ENCODE peak calls at places on chromosome 4, in five cellular contexts. A is Peyer's patch, F is H1, M is GM12865, I is heart right ventricle. K is an unnamed sample.

GRCh38 chr4:119656986-119657635 is 28.5 kb upstream of the PDE5A start:
- DNase-seq in M (no peak), F (no peak), I (no peak), A (no peak), K (no peak)

GRCh38 chr4:142960134-142960533 is 114.0 kb upstream of the INPP4B start:
- DNase-seq in F (no peak), I (no peak), M (no peak), A (no peak), K (no peak)

GRCh38 chr4:180103794-180104193 is 2139.4 kb upstream of the TENM3 start:
- DNase-seq in M (no peak), F (no peak), A (no peak), I (no peak), K (no peak)

GRCh38 chr4:108446554-108446953 is 173.8 kb upstream of the RPL34 start:
- DNase-seq in A (peak), F (no peak), I (no peak), M (no peak), K (peak)

GRCh38 chr4:47835489-47835888 is 2.4 kb downstream of the CORIN start:
- DNase-seq in A (no peak), I (no peak), F (no peak), M (no peak), K (no peak)

GRCh38 chr4:114383721-114384120 is 214.9 kb upstream of the UGT8 start:
- DNase-seq in A (no peak), F (no peak), M (no peak), I (no peak), K (no peak)

GRCh38 chr4:8439914-8440490 is 521 bp downstream of the ACOX3 start:
- DNase-seq in I (no peak), A (no peak), F (no peak), M (peak), K (no peak)

GRCh38 chr4:5780831-5781480 is 70.0 kb downstream of the EVC start:
- DNase-seq in M (no peak), I (no peak), A (no peak), F (peak), K (no peak)

GRCh38 chr4:13980317-13980716 is 352.8 kb upstream of the BOD1L1 start:
- DNase-seq in M (no peak), A (no peak), I (no peak), F (no peak), K (no peak)

GRCh38 chr4:148061139-148061476 is 329.2 kb downstream of the ARHGAP10 start:
- DNase-seq in I (no peak), F (no peak), A (no peak), M (no peak), K (no peak)

GRCh38 chr4:2938906-2939305 is 24.3 kb downstream of the NOP14 start:
- DNase-seq in A (peak), M (no peak), I (no peak), F (no peak), K (no peak)

GRCh38 chr4:96593422-96593821 is 753.5 kb downstream of the PDHA2 start:
- DNase-seq in A (no peak), I (no peak), M (no peak), F (no peak), K (no peak)

GRCh38 chr4:184389978-184390518 is 84.3 kb downstream of the IRF2 start:
- DNase-seq in M (no peak), A (no peak), I (no peak), F (peak), K (no peak)

GRCh38 chr4:20616848-20617247 is 83.4 kb upstream of the PACRGL start:
- DNase-seq in I (no peak), F (no peak), A (no peak), M (no peak), K (no peak)

GRCh38 chr4:124044867-124045266 is 648.3 kb downstream of the SPRY1 start:
- DNase-seq in M (no peak), F (no peak), I (no peak), A (no peak), K (no peak)

GRCh38 chr4:8427761-8428287 is 12.7 kb downstream of the ACOX3 start:
- DNase-seq in I (no peak), F (no peak), A (no peak), M (peak), K (no peak)

GRCh38 chr4:76206222-76206942 is 7.2 kb downstream of the SCARB2 start:
- DNase-seq in F (no peak), M (no peak), I (no peak), A (no peak), K (no peak)

GRCh38 chr4:7425591-7426468 is 8.9 kb downstream of the PSAPL1 start:
- DNase-seq in M (no peak), A (peak), I (no peak), F (peak), K (peak)

GRCh38 chr4:9979101-9979815 is 42.0 kb downstream of the SLC2A9 start:
- DNase-seq in M (no peak), A (no peak), F (no peak), I (no peak), K (no peak)

GRCh38 chr4:149887091-149887490 is 71.4 kb upstream of the IQCM start:
- DNase-seq in F (no peak), A (no peak), M (no peak), I (no peak), K (no peak)

GRCh38 chr4:122577808-122578781 is 42.8 kb downstream of the IL21 start:
- DNase-seq in A (no peak), F (peak), I (no peak), M (peak), K (no peak)

GRCh38 chr4:39134674-39135073 is 47.7 kb upstream of the WDR19 start:
- DNase-seq in M (peak), F (no peak), A (no peak), I (no peak), K (no peak)

GRCh38 chr4:19304028-19304427 is 947.7 kb upstream of the SLIT2 start:
- DNase-seq in I (no peak), F (no peak), A (no peak), M (no peak), K (no peak)

GRCh38 chr4:148962539-148963290 is 520.5 kb upstream of the NR3C2 start:
- DNase-seq in I (no peak), M (no peak), A (no peak), F (no peak), K (no peak)

GRCh38 chr4:26713563-26714145 is 129.8 kb downstream of the TBC1D19 start:
- DNase-seq in I (no peak), F (no peak), A (no peak), M (no peak), K (no peak)

GRCh38 chr4:99324361-99324760 is 3.2 kb upstream of the ADH1B start:
- DNase-seq in A (no peak), I (no peak), F (no peak), M (no peak), K (no peak)

GRCh38 chr4:184885602-184886001 is 59.8 kb upstream of the ACSL1 start:
- DNase-seq in F (no peak), M (no peak), A (no peak), I (no peak), K (no peak)

GRCh38 chr4:72408568-72408967 is 160.5 kb downstream of the ADAMTS3 start:
- DNase-seq in A (no peak), M (no peak), I (no peak), F (no peak), K (no peak)
- TF ChIP-seq CTCF in A (no peak), M (no peak), I (no peak), F (no peak), K (no peak)

GRCh38 chr4:88818650-88819470 is 121.2 kb upstream of the NAP1L5 start:
- DNase-seq in F (peak), I (no peak), A (no peak), M (peak), K (peak)

GRCh38 chr4:88817740-88818139 is 120.1 kb upstream of the NAP1L5 start:
- DNase-seq in I (no peak), F (no peak), A (no peak), M (no peak), K (no peak)

GRCh38 chr4:88822034-88822433 is 124.4 kb upstream of the NAP1L5 start:
- DNase-seq in M (no peak), F (no peak), I (no peak), A (no peak), K (no peak)

GRCh38 chr4:88823058-88823919 is 125.7 kb upstream of the NAP1L5 start:
- DNase-seq in A (peak), F (peak), M (peak), I (peak), K (peak)

GRCh38 chr4:88820723-88821368 is 123.2 kb upstream of the NAP1L5 start:
- DNase-seq in F (no peak), M (no peak), A (no peak), I (no peak), K (no peak)
- H3K4me3 ChIP-seq in F (no peak), M (no peak), A (peak), I (peak), K (no peak)

GRCh38 chr4:100372432-100372831 is 145.4 kb downstream of the EMCN start:
- DNase-seq in I (no peak), A (no peak), F (peak), M (peak), K (no peak)
- TF ChIP-seq CTCF in I (no peak), A (no peak), F (peak), M (peak), K (no peak)

DNA sequence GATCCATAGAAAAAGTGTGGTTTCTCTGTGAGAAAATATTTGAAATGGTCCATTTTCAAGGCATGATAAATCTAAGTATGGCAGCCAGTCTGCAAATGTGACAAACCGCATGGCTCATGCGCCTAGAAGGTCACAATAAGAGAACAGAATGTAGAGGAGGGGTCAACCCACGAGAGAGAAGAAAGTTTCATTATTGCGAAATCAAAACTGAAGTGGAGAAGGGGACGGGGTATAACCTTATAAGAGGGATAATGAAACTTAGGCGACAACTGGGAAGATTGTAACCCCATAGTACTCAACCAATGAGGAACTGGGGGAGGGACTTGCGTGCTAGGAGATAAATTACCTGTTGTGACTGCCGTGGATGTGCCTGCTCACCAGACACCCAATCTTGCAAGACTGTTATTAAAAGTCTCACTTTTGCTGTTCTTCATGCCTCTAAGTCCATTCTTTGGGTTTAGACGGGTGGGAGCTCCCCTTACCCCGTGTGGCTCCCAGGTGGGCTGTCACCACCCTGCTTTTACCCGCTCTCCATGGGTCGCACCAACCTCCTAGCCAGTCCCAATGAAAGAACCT is 21.3 kb upstream of the ZCCHC4 start:
- DNase-seq in I (no peak), F (no peak), A (no peak), M (no peak), K (no peak)
- H3K4me3 ChIP-seq in I (no peak), F (no peak), A (no peak), M (no peak), K (no peak)

GRCh38 chr4:110073045-110073845 is 125.2 kb downstream of the ELOVL6 start:
- DNase-seq in A (no peak), F (no peak), I (peak), M (no peak), K (no peak)
- TF ChIP-seq CTCF in A (no peak), F (no peak), I (no peak), M (no peak), K (no peak)